ENCODE peak calls at places on chromosomes 13 and 19, in five cellular contexts. F is IMR-90, T is mesendoderm, O is neuronal stem cell, E is H1. I is an unnamed sample.

GRCh38 chr19:2305974-2306806 is 1.8 kb downstream of the LINGO3 start:
- DNase-seq in O (no peak), T (no peak), E (no peak), F (no peak), I (no peak)

GRCh38 chr19:35534803-35535480 is 1.7 kb downstream of the GAPDHS start:
- DNase-seq in F (no peak), T (no peak), O (no peak), E (no peak), I (no peak)

GRCh38 chr19:389935-390289 is 19.0 kb downstream of the C2CD4C start:
- DNase-seq in E (no peak), T (no peak), F (no peak), O (no peak), I (no peak)

GRCh38 chr19:2663920-2664571 is 38.4 kb downstream of the GNG7 start:
- DNase-seq in E (no peak), F (no peak), T (no peak), O (no peak), I (no peak)

GRCh38 chr13:104691765-104692164 is 1625.5 kb upstream of the SLC10A2 start:
- DNase-seq in E (no peak), T (peak; percentile 30), O (no peak), F (no peak), I (no peak)

GRCh38 chr13:73368608-73369007 is 309.8 kb downstream of the KLF5 start:
- DNase-seq in O (no peak), E (no peak), F (no peak), T (no peak), I (no peak)

GRCh38 chr19:51480590-51480989 is 2.3 kb downstream of the CEACAM18 start:
- DNase-seq in T (peak; percentile 14), F (no peak), O (no peak), E (no peak), I (no peak)

GRCh38 chr13:67267136-67267535 is 37.0 kb upstream of the PCDH9 start:
- DNase-seq in O (no peak), T (no peak), F (peak; percentile 35), E (no peak), I (no peak)

GRCh38 chr19:45009625-45010255 is 8.5 kb downstream of the RELB start:
- DNase-seq in T (no peak), E (no peak), F (no peak), O (no peak), I (no peak)

GRCh38 chr19:8607386-8607785 is 3.1 kb downstream of the ADAMTS10 start:
- DNase-seq in O (no peak), F (peak; percentile 23), T (no peak), E (no peak), I (no peak)

GRCh38 chr19:53394522-53394973 is 401 bp upstream of the ZNF765 start:
- DNase-seq in E (no peak), F (peak; percentile 61), O (no peak), T (peak; percentile 92), I (peak; percentile 76)

GRCh38 chr13:51444922-51445321 is 7.9 kb downstream of the INTS6 start:
- DNase-seq in E (no peak), F (peak; percentile 68), O (no peak), T (peak; percentile 33), I (peak; percentile 55)

GRCh38 chr19:35261356-35262100 is 7.2 kb upstream of the USF2 start:
- DNase-seq in F (no peak), T (no peak), E (no peak), O (no peak), I (no peak)

GRCh38 chr13:30165791-30166190 is 141.6 kb downstream of the KATNAL1 start:
- DNase-seq in E (no peak), O (peak; percentile 15), F (no peak), T (no peak), I (no peak)

GRCh38 chr19:31783592-31783991 is 434.4 kb upstream of the TSHZ3 start:
- DNase-seq in T (no peak), E (peak; percentile 30), F (no peak), O (no peak), I (no peak)

GRCh38 chr19:32767951-32768679 is 48.5 kb downstream of the TDRD12 start:
- DNase-seq in F (no peak), E (no peak), T (no peak), O (no peak), I (no peak)

GRCh38 chr19:4866595-4867424 is 657 bp downstream of the PLIN3 start:
- DNase-seq in T (peak; percentile 58), F (peak; percentile 28), O (peak; percentile 47), E (peak; percentile 82), I (peak; percentile 66)

GRCh38 chr19:47058621-47059020 is 10.2 kb upstream of the TMEM160 start:
- DNase-seq in E (no peak), O (peak; percentile 12), T (peak; percentile 98), F (no peak), I (no peak)

GRCh38 chr19:47056416-47056815 is 8.0 kb upstream of the TMEM160 start:
- DNase-seq in T (no peak), E (no peak), F (no peak), O (no peak), I (no peak)

DNA sequence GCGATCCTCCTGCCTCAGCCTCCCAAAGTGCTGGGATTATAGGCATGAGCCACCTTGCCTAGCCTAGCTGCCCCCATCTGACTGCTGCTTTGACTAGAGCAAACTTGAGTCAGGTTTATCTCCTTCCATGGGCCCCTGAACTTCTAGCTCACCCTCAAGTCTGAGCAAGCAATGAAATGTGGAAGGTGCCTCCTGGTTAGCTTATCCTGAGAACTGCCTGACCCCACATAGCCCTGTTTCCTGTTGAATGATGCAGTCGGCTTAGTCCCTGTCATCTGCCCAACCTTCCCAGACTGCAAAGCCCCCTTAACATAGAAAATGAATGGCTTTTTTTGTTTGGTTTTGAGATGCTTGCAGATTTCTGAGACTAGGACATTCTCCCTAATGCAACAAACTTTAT is 8.9 kb upstream of the TMEM160 start:
- DNase-seq in F (peak; percentile 76), T (no peak), E (no peak), O (no peak), I (peak; percentile 50)
- H3K23ac ChIP-seq in F (peak overlapping the region; percentile 64), T (no peak overlapping the region), E (no peak overlapping the region), O (no peak overlapping the region), I (no peak overlapping the region)

DNA sequence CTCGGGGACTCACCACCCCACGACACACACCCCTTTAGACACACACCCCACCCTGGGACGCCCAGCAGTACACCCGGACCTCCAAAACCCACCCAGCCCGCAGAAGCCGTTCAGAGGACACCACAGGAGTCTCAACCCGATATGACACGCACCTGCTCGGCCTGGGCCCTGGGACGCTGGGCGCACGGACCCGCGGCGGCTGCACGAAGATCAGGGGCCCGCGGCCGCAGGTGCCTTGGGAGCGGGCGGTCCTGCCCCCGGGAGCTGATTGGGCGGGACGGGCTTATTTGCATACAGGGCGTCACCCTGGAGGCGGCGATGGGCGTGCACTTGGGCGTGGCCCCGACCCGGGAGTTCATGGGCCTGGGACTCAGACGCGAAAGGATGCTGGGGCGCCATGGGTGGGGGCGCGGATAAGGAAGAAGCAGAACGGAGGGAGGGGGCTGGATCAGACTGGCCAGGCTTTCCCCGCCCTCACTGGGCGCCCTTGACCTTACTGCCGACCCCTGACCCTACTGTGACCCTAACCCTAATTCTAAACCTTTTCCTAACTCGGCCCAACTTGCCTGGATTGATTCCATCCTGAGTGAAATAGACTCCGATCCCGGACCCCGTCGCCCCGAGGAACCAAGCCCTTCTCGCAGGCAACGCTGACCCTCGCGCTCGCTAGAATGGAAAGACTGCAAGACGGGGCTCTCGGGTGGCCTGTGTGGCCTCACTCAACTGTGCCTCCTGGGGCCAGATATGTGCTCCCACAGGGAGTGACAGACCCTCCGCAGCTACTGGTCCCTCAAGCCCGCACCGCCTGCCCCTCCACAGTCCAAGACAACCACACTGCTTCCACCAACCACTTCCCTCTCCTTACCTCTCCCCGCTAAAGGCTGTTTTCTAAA is at the start of gene MEF2B:
- DNase-seq in E (peak; percentile 96), T (peak; percentile 89), O (peak; percentile 74), F (peak; percentile 30), I (peak; percentile 71)
- H4K8ac ChIP-seq in E (no peak within 1 kb of the TSS), T (no peak within 1 kb of the TSS), O (no peak within 1 kb of the TSS), F (peak within 1 kb of the TSS; percentile 92), I (peak within 1 kb of the TSS; percentile 5)

DNA sequence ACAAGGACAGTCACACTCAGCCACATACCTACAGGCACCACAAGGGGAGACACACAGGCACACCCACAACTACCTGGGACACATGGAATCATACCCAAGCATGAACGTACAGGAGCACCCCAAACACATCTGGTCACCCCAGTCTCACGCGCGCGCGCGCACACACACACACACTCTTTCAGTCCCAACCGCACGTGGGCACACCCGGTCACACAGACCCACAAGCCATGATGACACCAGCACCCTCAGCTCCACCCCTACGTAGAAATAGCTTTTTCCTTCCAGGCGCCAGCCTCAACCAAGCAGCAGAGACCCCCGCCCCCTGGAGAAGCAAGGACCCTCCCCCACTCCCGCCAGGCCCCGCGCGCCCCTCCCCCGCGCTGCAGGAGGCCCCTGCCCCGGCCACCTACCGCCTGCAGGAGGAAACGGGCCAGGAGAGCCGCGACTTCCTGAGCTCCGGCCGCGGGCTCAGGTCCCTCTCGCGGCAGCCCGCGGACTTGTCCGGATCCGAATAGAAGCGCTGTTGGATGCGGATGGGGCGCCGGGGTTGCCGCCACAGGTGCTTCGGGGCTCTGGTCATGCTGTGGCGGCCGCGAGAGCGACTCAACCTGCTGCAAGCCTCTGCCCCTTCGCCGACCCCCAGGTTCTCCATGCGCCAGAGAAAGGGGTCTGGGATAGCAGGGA is 6.4 kb upstream of the PDE4C start:
- DNase-seq in T (peak; percentile 94), F (no peak), E (peak; percentile 89), O (peak; percentile 82), I (peak; percentile 47)
- H3K23ac ChIP-seq in T (no peak overlapping the region), F (no peak overlapping the region), E (no peak overlapping the region), O (peak overlapping the region; percentile 65), I (no peak overlapping the region)

GRCh38 chr19:13841339-13842293 is 35.3 kb upstream of the NANOS3 start:
- DNase-seq in E (no peak), F (no peak), T (no peak), O (no peak), I (peak; percentile 73)

GRCh38 chr19:13842294-13843103 is 34.4 kb upstream of the NANOS3 start:
- DNase-seq in T (peak; percentile 63), F (peak; percentile 65), E (no peak), O (no peak), I (peak; percentile 87)

GRCh38 chr19:13843104-13843921 is 33.6 kb upstream of the NANOS3 start:
- DNase-seq in F (peak; percentile 47), E (peak; percentile 68), O (no peak), T (peak; percentile 84), I (peak; percentile 86)

GRCh38 chr19:13846533-13847032 is 30.4 kb upstream of the NANOS3 start:
- DNase-seq in F (peak; percentile 93), O (no peak), E (peak; percentile 83), T (peak; percentile 99), I (peak; percentile 99)

DNA sequence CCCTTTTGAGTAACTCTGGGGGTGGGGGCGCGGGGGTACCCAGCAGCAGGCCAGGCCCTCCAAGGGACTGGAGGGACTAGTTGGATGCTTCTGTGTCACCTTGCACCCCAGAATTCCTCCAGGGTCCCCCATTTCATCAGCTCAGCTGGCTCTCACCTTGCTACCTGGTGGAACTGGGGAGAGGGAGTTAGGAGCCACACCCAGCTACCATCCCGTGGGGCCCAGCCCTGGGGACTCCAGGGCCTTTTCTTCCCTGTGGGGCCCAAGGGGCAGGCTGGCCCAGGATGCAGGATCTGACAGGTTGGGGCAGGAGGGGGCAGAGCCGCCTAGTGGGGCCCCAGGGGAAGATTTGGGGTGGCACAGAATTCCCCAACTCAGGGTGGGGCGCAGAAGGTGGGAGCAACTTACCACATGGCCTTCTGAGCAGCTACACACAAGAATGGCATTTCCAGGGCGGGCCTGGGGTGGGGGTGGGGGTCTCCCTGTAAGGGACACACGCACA is 32.8 kb upstream of the NANOS3 start:
- DNase-seq in O (no peak), E (peak; percentile 53), F (no peak), T (no peak), I (no peak)
- H4K8ac ChIP-seq in O (no peak overlapping the region), E (no peak overlapping the region), F (no peak overlapping the region), T (no peak overlapping the region), I (no peak overlapping the region)

GRCh38 chr19:41350735-41351338 is 2.9 kb downstream of the TGFB1 start:
- DNase-seq in T (no peak), E (no peak), O (no peak), F (peak; percentile 21), I (peak; percentile 35)
- H3K23ac ChIP-seq in T (no peak overlapping the region), E (no peak overlapping the region), O (peak overlapping the region; percentile 48), F (peak overlapping the region; percentile 20), I (no peak overlapping the region)

I was measured in mesenchymal stem cell.